ENCODE peak calls at places on chromosomes 11 and 22, in seven cellular contexts. One of them, this sample, is unnamed.

GRCh38 chr11:86671386-86672006 is 920 bp downstream of the ME3 start:
- DNase-seq in neuronal stem cell: no peak
- DNase-seq in mesenchymal stem cell: no peak
- DNase-seq in H9: peak; percentile 37
- DNase-seq in trophoblast cell: peak; percentile 53
- DNase-seq in H1: peak; percentile 66
- DNase-seq in IMR-90: no peak
- DNase-seq in this sample: no peak

GRCh38 chr11:18720811-18721575 is 5.0 kb downstream of the IGSF22 start:
- DNase-seq in IMR-90: peak; percentile 43
- DNase-seq in mesenchymal stem cell: peak; percentile 77
- DNase-seq in H1: peak; percentile 96
- DNase-seq in neuronal stem cell: peak; percentile 80
- DNase-seq in H9: peak; percentile 96
- DNase-seq in trophoblast cell: peak; percentile 85
- DNase-seq in this sample: peak; percentile 94

GRCh38 chr11:35539256-35539655 is 13.8 kb upstream of the PAMR1 start:
- DNase-seq in IMR-90: no peak
- DNase-seq in H1: no peak
- DNase-seq in trophoblast cell: no peak
- DNase-seq in neuronal stem cell: no peak
- DNase-seq in H9: no peak
- DNase-seq in mesenchymal stem cell: no peak
- DNase-seq in this sample: no peak

GRCh38 chr11:64098318-64098831 is 62.6 kb downstream of the FLRT1 start:
- DNase-seq in neuronal stem cell: no peak
- DNase-seq in trophoblast cell: no peak
- DNase-seq in H1: no peak
- DNase-seq in mesenchymal stem cell: no peak
- DNase-seq in IMR-90: no peak
- DNase-seq in H9: no peak
- DNase-seq in this sample: no peak

GRCh38 chr11:65851083-65851579 is 6.8 kb downstream of the CFL1 start:
- DNase-seq in H9: peak; percentile 84
- DNase-seq in neuronal stem cell: no peak
- DNase-seq in trophoblast cell: no peak
- DNase-seq in H1: peak; percentile 93
- DNase-seq in mesenchymal stem cell: peak; percentile 33
- DNase-seq in IMR-90: no peak
- DNase-seq in this sample: peak; percentile 97

GRCh38 chr22:45511847-45512261 is 9.2 kb downstream of the FBLN1 start:
- DNase-seq in neuronal stem cell: no peak
- DNase-seq in H9: no peak
- DNase-seq in trophoblast cell: peak; percentile 43
- DNase-seq in H1: no peak
- DNase-seq in mesenchymal stem cell: peak; percentile 91
- DNase-seq in IMR-90: peak; percentile 93
- DNase-seq in this sample: no peak

GRCh38 chr22:38923463-38924196 is 33.8 kb upstream of the APOBEC3A start:
- DNase-seq in IMR-90: peak; percentile 85
- DNase-seq in mesenchymal stem cell: peak; percentile 56
- DNase-seq in H9: peak; percentile 70
- DNase-seq in trophoblast cell: no peak
- DNase-seq in H1: no peak
- DNase-seq in neuronal stem cell: no peak
- DNase-seq in this sample: peak; percentile 23

GRCh38 chr11:40445391-40445790 is 1014.1 kb downstream of the LRRC4C start:
- DNase-seq in H1: no peak
- DNase-seq in trophoblast cell: peak; percentile 14
- DNase-seq in neuronal stem cell: no peak
- DNase-seq in IMR-90: peak; percentile 25
- DNase-seq in mesenchymal stem cell: peak; percentile 16
- DNase-seq in H9: no peak
- DNase-seq in this sample: peak; percentile 64

GRCh38 chr11:10930224-10930960 is 72.5 kb upstream of the ZBED5 start:
- DNase-seq in H1: no peak
- DNase-seq in neuronal stem cell: no peak
- DNase-seq in trophoblast cell: no peak
- DNase-seq in H9: no peak
- DNase-seq in IMR-90: peak; percentile 33
- DNase-seq in mesenchymal stem cell: peak; percentile 67
- DNase-seq in this sample: peak; percentile 52

GRCh38 chr22:39898997-39899396 is 1.9 kb upstream of the GRAP2 start:
- DNase-seq in trophoblast cell: no peak
- DNase-seq in H1: no peak
- DNase-seq in IMR-90: no peak
- DNase-seq in H9: no peak
- DNase-seq in neuronal stem cell: no peak
- DNase-seq in mesenchymal stem cell: no peak
- DNase-seq in this sample: no peak

GRCh38 chr22:34036936-34037335 is 116.7 kb upstream of the LARGE1 start:
- DNase-seq in neuronal stem cell: peak; percentile 42
- DNase-seq in trophoblast cell: no peak
- DNase-seq in H1: no peak
- DNase-seq in mesenchymal stem cell: no peak
- DNase-seq in IMR-90: no peak
- DNase-seq in H9: no peak
- DNase-seq in this sample: peak; percentile 46

GRCh38 chr22:30733081-30733680 is 38.5 kb downstream of the OSBP2 start:
- DNase-seq in mesenchymal stem cell: no peak
- DNase-seq in H9: no peak
- DNase-seq in neuronal stem cell: no peak
- DNase-seq in H1: no peak
- DNase-seq in trophoblast cell: no peak
- DNase-seq in IMR-90: peak; percentile 75
- DNase-seq in this sample: no peak

GRCh38 chr11:86403458-86403857 is 28.8 kb downstream of the CCDC81 start:
- DNase-seq in H9: no peak
- DNase-seq in IMR-90: no peak
- DNase-seq in H1: no peak
- DNase-seq in trophoblast cell: no peak
- DNase-seq in mesenchymal stem cell: no peak
- DNase-seq in neuronal stem cell: no peak
- DNase-seq in this sample: no peak

GRCh38 chr11:92455221-92455790 is 230.7 kb downstream of the FAT3 start:
- DNase-seq in H9: no peak
- DNase-seq in neuronal stem cell: no peak
- DNase-seq in IMR-90: no peak
- DNase-seq in H1: no peak
- DNase-seq in trophoblast cell: no peak
- DNase-seq in mesenchymal stem cell: no peak
- DNase-seq in this sample: no peak

GRCh38 chr11:4751201-4751600 is 18.5 kb downstream of the OR51F1 start:
- DNase-seq in IMR-90: no peak
- DNase-seq in trophoblast cell: no peak
- DNase-seq in neuronal stem cell: no peak
- DNase-seq in H9: no peak
- DNase-seq in mesenchymal stem cell: no peak
- DNase-seq in H1: no peak
- DNase-seq in this sample: no peak

GRCh38 chr11:86288776-86289507 is 13.1 kb upstream of the HIKESHI start:
- DNase-seq in H1: no peak
- DNase-seq in neuronal stem cell: no peak
- DNase-seq in H9: no peak
- DNase-seq in IMR-90: no peak
- DNase-seq in trophoblast cell: no peak
- DNase-seq in mesenchymal stem cell: peak; percentile 10
- DNase-seq in this sample: peak; percentile 5

GRCh38 chr11:111426615-111427014 is 47.5 kb upstream of the POU2AF1 start:
- DNase-seq in H1: no peak
- DNase-seq in trophoblast cell: no peak
- DNase-seq in H9: no peak
- DNase-seq in IMR-90: no peak
- DNase-seq in mesenchymal stem cell: no peak
- DNase-seq in neuronal stem cell: no peak
- DNase-seq in this sample: no peak

GRCh38 chr11:71240865-71241691 is 11.3 kb downstream of the SHANK2 start:
- DNase-seq in trophoblast cell: peak; percentile 95
- DNase-seq in mesenchymal stem cell: peak; percentile 99
- DNase-seq in IMR-90: peak; percentile 94
- DNase-seq in H9: no peak
- DNase-seq in H1: no peak
- DNase-seq in neuronal stem cell: no peak
- DNase-seq in this sample: peak; percentile 84

GRCh38 chr11:32259641-32260081 is 168.8 kb downstream of the RCN1 start:
- DNase-seq in H9: no peak
- DNase-seq in H1: no peak
- DNase-seq in trophoblast cell: peak; percentile 87
- DNase-seq in mesenchymal stem cell: peak; percentile 92
- DNase-seq in neuronal stem cell: no peak
- DNase-seq in IMR-90: peak; percentile 87
- DNase-seq in this sample: no peak

DNA sequence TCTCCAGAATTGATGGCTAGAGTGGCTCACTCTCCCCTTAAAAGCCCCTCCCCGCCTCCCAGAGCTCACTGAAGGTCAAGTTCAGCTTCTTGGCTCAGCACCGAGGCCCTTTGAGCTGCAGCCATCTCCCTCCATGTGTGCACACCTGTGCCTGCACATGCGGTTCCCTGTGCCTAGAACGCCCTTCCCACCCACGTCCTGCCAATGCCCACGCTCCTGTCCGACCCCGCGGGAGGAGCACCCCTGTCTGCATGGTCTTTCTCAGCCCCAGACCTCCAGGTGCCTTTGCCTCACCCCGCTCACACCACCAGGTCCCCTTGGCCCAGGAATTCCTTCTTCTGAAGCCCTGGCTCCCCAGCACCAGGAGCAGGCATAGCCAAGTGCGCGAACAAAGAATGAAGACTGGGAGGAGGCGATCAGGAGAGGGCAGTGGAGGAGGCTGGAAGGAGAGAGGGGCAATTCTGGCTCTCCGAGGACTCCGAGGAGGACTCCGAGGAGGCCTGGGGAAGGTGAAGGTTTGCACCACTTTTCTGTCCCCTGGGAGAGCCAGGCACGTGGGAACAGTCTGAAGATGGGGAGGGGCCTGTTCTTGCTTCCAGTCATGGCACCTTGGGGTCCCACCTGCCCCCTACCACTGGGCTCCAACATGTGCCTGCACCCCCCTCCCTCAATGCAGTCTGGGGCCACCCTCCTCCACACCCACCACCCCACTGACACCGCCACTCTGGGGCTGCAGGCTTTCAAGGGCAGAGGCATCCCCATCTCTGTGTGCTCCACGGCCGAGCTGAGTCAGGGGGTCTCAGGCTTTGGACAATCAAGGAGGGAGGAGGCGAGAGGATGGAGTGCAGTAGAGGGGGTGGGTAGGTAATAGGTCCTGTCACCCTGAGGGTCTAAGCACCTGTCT is 17.7 kb downstream of the IGF2 start:
- DNase-seq in H9: no peak
- DNase-seq in trophoblast cell: no peak
- DNase-seq in H1: no peak
- DNase-seq in IMR-90: no peak
- DNase-seq in mesenchymal stem cell: no peak
- DNase-seq in neuronal stem cell: no peak
- DNase-seq in this sample: no peak
- H2BK5ac ChIP-seq in H9: no peak overlapping the region
- H2BK5ac ChIP-seq in trophoblast cell: no peak overlapping the region
- H2BK5ac ChIP-seq in H1: no peak overlapping the region
- H2BK5ac ChIP-seq in IMR-90: no peak overlapping the region
- H2BK5ac ChIP-seq in mesenchymal stem cell: no peak overlapping the region
- H2BK5ac ChIP-seq in neuronal stem cell: peak overlapping the region; percentile 1
- H2BK5ac ChIP-seq in this sample: no peak overlapping the region

GRCh38 chr11:108663154-108663877 is 1.6 kb upstream of the DDX10 start:
- DNase-seq in H1: no peak
- DNase-seq in trophoblast cell: no peak
- DNase-seq in neuronal stem cell: no peak
- DNase-seq in H9: no peak
- DNase-seq in IMR-90: no peak
- DNase-seq in mesenchymal stem cell: no peak
- DNase-seq in this sample: no peak
- H2BK5ac ChIP-seq in H1: no peak overlapping the region
- H2BK5ac ChIP-seq in trophoblast cell: no peak overlapping the region
- H2BK5ac ChIP-seq in neuronal stem cell: no peak overlapping the region
- H2BK5ac ChIP-seq in H9: no peak overlapping the region
- H2BK5ac ChIP-seq in IMR-90: no peak overlapping the region
- H2BK5ac ChIP-seq in mesenchymal stem cell: no peak overlapping the region
- H2BK5ac ChIP-seq in this sample: no peak overlapping the region

DNA sequence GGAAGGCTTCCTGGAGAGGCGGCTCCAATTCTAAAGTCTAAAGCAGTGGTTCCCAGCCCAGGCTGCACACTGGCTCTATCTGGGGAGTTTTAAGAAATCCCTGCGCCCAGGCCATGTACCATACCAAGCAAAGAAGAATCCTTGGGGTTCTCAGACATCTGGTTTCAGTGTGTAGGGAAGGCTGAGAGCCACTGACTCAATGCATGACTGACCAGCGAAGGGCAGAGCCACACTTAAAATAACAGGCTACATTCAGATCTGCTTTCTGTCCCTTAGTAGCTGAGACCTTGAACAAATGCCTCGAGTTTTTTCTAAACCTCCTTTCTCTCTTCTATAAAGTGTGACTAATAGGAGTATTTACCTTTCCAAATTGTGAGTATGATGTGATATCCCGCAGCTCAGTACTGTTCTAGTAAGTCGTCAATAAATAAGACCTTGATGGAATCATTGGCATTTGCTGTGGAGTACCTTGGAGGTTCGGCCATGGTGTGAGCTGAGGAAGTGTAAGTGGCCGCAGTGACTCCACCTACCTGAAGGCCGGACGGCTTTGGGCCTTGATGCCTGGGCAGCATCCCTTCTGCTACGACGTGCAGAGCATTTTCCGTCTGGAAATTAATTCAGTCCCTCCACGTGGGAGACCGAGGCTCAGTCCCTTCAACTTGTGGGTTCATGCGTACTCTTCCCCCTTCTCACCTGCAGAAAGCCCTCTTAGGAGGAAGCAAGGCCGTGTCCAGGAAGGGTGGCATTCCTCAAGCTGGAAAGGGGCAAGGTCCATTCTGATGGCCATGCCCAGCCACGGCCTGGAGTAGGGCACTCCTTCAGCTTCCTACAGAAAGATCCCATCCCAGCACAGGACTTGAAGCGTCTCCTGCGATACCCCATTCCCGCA is 25.1 kb downstream of the GLB1L2 start:
- DNase-seq in mesenchymal stem cell: no peak
- DNase-seq in H9: no peak
- DNase-seq in IMR-90: no peak
- DNase-seq in trophoblast cell: no peak
- DNase-seq in neuronal stem cell: no peak
- DNase-seq in H1: no peak
- DNase-seq in this sample: no peak
- H2BK5ac ChIP-seq in mesenchymal stem cell: no peak overlapping the region
- H2BK5ac ChIP-seq in H9: no peak overlapping the region
- H2BK5ac ChIP-seq in IMR-90: no peak overlapping the region
- H2BK5ac ChIP-seq in trophoblast cell: no peak overlapping the region
- H2BK5ac ChIP-seq in neuronal stem cell: peak overlapping the region; percentile 48
- H2BK5ac ChIP-seq in H1: no peak overlapping the region
- H2BK5ac ChIP-seq in this sample: no peak overlapping the region

GRCh38 chr11:99148352-99148751 is 127.6 kb downstream of the CNTN5 start:
- DNase-seq in H9: no peak
- DNase-seq in IMR-90: no peak
- DNase-seq in mesenchymal stem cell: no peak
- DNase-seq in neuronal stem cell: no peak
- DNase-seq in H1: no peak
- DNase-seq in trophoblast cell: no peak
- DNase-seq in this sample: no peak

DNA sequence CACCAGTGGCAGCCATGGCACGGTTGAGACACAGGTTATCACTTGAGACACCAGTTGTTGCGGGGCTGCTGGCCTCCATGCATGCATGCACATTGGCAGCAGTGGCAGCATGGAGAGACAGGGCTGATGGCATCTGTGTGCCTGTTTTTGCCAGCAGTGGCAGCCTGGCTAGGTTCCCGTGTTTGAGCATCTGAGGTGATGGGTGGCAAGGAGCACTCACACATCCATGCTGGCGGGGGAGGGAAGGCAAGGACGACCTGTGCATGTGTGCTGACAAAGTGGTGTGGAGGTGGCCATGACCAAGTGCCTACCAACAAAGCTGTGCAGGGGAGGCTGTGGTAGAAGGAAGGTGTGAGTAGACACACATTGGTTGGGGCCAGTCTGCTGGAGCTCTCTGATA is 133.5 kb downstream of the CNTN5 start:
- DNase-seq in H9: no peak
- DNase-seq in neuronal stem cell: no peak
- DNase-seq in trophoblast cell: no peak
- DNase-seq in mesenchymal stem cell: no peak
- DNase-seq in IMR-90: no peak
- DNase-seq in H1: no peak
- DNase-seq in this sample: no peak
- H2BK5ac ChIP-seq in H9: no peak overlapping the region
- H2BK5ac ChIP-seq in neuronal stem cell: no peak overlapping the region
- H2BK5ac ChIP-seq in trophoblast cell: no peak overlapping the region
- H2BK5ac ChIP-seq in mesenchymal stem cell: no peak overlapping the region
- H2BK5ac ChIP-seq in IMR-90: no peak overlapping the region
- H2BK5ac ChIP-seq in H1: peak overlapping the region; percentile 44
- H2BK5ac ChIP-seq in this sample: no peak overlapping the region

This sample was measured in mesendoderm.